ENCODE peak calls at places on chromosomes 11 and 22, in five cellular contexts. R is CD8-positive, alpha-beta memory T cell; N is aorta; F is activated CD8-positive, alpha-beta memory T cell treated with anti-CD3 and anti-CD28 coated beads for 1 hour; S is M059J. L is an unnamed sample.

GRCh38 chr11:11370263-11371060 is 17.4 kb upstream of the CSNK2A3 start:
- DNase-seq in F (no peak), S (no peak), N (no peak), R (no peak), L (no peak)

GRCh38 chr11:107859459-107860239 is 1.1 kb upstream of the SLC35F2 start:
- DNase-seq in N (peak), R (peak), S (peak), F (no peak), L (peak)

GRCh38 chr11:92453055-92453454 is 228.4 kb downstream of the FAT3 start:
- DNase-seq in R (no peak), F (no peak), S (peak), N (no peak), L (peak)

GRCh38 chr11:59801981-59802638 is 8.5 kb downstream of the MRPL16 start:
- DNase-seq in R (no peak), N (peak), F (no peak), S (peak), L (no peak)

GRCh38 chr22:36775589-36775965 is 342 bp downstream of the IFT27 start:
- DNase-seq in S (peak), R (peak), N (peak), F (no peak), L (no peak)

GRCh38 chr22:30044369-30044768 is 35.9 kb upstream of the HORMAD2 start:
- DNase-seq in N (no peak), F (no peak), S (peak), R (no peak), L (peak)

GRCh38 chr11:43130616-43131015 is 181.2 kb upstream of the API5 start:
- DNase-seq in S (peak), N (no peak), F (no peak), R (no peak), L (no peak)

GRCh38 chr22:48754611-48755331 is 1072.9 kb downstream of the BRD1 start:
- DNase-seq in F (no peak), N (no peak), S (no peak), R (no peak), L (no peak)

GRCh38 chr22:30568137-30568805 is 6.2 kb downstream of the GAL3ST1 start:
- DNase-seq in F (no peak), R (no peak), S (no peak), N (no peak), L (no peak)

GRCh38 chr11:23995891-23996290 is 501.0 kb upstream of the LUZP2 start:
- DNase-seq in N (no peak), R (no peak), F (no peak), S (peak), L (peak)

GRCh38 chr11:57543601-57544000 is 6.2 kb downstream of the SMTNL1 start:
- DNase-seq in R (no peak), N (no peak), F (no peak), S (no peak), L (no peak)

GRCh38 chr22:27032121-27032761 is 374.9 kb downstream of the MIAT start:
- DNase-seq in S (peak), N (peak), R (no peak), F (no peak), L (no peak)

GRCh38 chr11:126702987-126703386 is 297.6 kb downstream of the KIRREL3 start:
- DNase-seq in F (no peak), R (no peak), S (peak), N (no peak), L (no peak)

GRCh38 chr22:31822523-31822922 is 68.7 kb downstream of the DEPDC5 start:
- DNase-seq in S (no peak), R (no peak), F (no peak), N (no peak), L (no peak)

GRCh38 chr11:130159657-130160459 is at the start of gene ST14:
- DNase-seq in N (no peak), F (no peak), R (no peak), S (no peak), L (no peak)

GRCh38 chr11:62487698-62488551 is 58.7 kb downstream of the AHNAK start:
- DNase-seq in S (no peak), R (no peak), F (no peak), N (no peak), L (no peak)

GRCh38 chr11:12675951-12676711 is 1.9 kb downstream of the TEAD1 start:
- DNase-seq in F (no peak), S (peak), N (no peak), R (no peak), L (peak)

GRCh38 chr22:39283312-39284141 is 35.9 kb downstream of the RPL3 start:
- DNase-seq in F (no peak), R (no peak), S (peak), N (peak), L (peak)

GRCh38 chr11:66713746-66714480 is 15.1 kb downstream of the SPTBN2 start:
- DNase-seq in F (no peak), R (no peak), S (no peak), N (peak), L (no peak)

GRCh38 chr11:18548001-18548400 is 21.3 kb upstream of the TSG101 start:
- DNase-seq in S (no peak), N (no peak), R (no peak), F (no peak), L (no peak)

GRCh38 chr11:65529475-65530156 is 4.7 kb downstream of the SCYL1 start:
- DNase-seq in N (no peak), R (no peak), S (no peak), F (no peak), L (no peak)

GRCh38 chr11:104043678-104044239 is 7.3 kb downstream of the DDI1 start:
- DNase-seq in F (no peak), N (no peak), R (no peak), S (peak), L (peak)

GRCh38 chr11:77400775-77401469 is 73.0 kb downstream of the PAK1 start:
- DNase-seq in N (no peak), R (no peak), F (no peak), S (no peak), L (no peak)

GRCh38 chr11:82859746-82860145 is 40.5 kb downstream of the PRCP start:
- DNase-seq in N (no peak), R (no peak), S (no peak), F (no peak), L (peak)